ENCODE peak calls at places on chromosome 19, in four cellular contexts. E, G, D and J are unnamed samples.

GRCh38 chr19:2495130-2495641 is 19.3 kb downstream of the GADD45B start:
- DNase-seq in E (peak), G (peak), D (peak), J (peak)

GRCh38 chr19:55519461-55520311 is 17.2 kb downstream of the SBK2 start:
- DNase-seq in E (peak), G (no peak), D (peak), J (peak)

GRCh38 chr19:43790587-43790986 is 9.8 kb upstream of the KCNN4 start:
- DNase-seq in E (no peak), G (no peak), D (no peak), J (no peak)

GRCh38 chr19:17125728-17126677 is 50.4 kb downstream of the MYO9B start:
- DNase-seq in E (peak), G (peak), D (peak), J (no peak)

GRCh38 chr19:44925114-44925891 is 10.9 kb downstream of the APOC1 start:
- DNase-seq in E (peak), G (peak), D (peak), J (no peak)

GRCh38 chr19:39406656-39407393 is at the start of gene ZFP36:
- DNase-seq in E (peak), G (peak), D (peak), J (peak)

GRCh38 chr19:45428385-45429231 is 4.9 kb upstream of the ERCC1 start:
- DNase-seq in E (peak), G (peak), D (peak), J (no peak)

GRCh38 chr19:3061214-3062161 is 807 bp downstream of the TLE5 start:
- DNase-seq in E (peak), G (peak), D (peak), J (no peak)

GRCh38 chr19:10808937-10809655 is 26.9 kb downstream of the TMED1 start:
- DNase-seq in E (peak), G (no peak), D (peak), J (peak)

GRCh38 chr19:2244122-2244411 is 5.1 kb upstream of the AMH start:
- DNase-seq in E (no peak), G (no peak), D (no peak), J (no peak)

GRCh38 chr19:14536926-14537692 is 7.7 kb downstream of the TECR start:
- DNase-seq in E (peak), G (peak), D (no peak), J (peak)

GRCh38 chr19:54916822-54917221 is 10.9 kb downstream of the NCR1 start:
- DNase-seq in E (no peak), G (no peak), D (no peak), J (no peak)

GRCh38 chr19:5623397-5624153 is 692 bp downstream of the SAFB start:
- DNase-seq in E (peak), G (no peak), D (no peak), J (no peak)

GRCh38 chr19:13692096-13692495 is 72.2 kb upstream of the MRI1 start:
- DNase-seq in E (peak), G (no peak), D (peak), J (peak)

GRCh38 chr19:47379398-47379938 is 30.4 kb downstream of the DHX34 start:
- DNase-seq in E (no peak), G (no peak), D (no peak), J (no peak)

GRCh38 chr19:52638601-52639000 is 446 bp upstream of the ZNF83 start:
- DNase-seq in E (peak), G (no peak), D (peak), J (no peak)

GRCh38 chr19:11479470-11480080 is 1.3 kb downstream of the ELAVL3 start:
- DNase-seq in E (peak), G (no peak), D (no peak), J (no peak)

GRCh38 chr19:31675187-31675913 is 326.1 kb upstream of the TSHZ3 start:
- DNase-seq in E (peak), G (no peak), D (peak), J (no peak)

GRCh38 chr19:17021793-17022590 is 4.6 kb downstream of the CPAMD8 start:
- DNase-seq in E (peak), G (no peak), D (peak), J (peak)

GRCh38 chr19:927044-927706 is 1.3 kb downstream of the ARID3A start:
- DNase-seq in E (peak), G (peak), D (no peak), J (no peak)

GRCh38 chr19:27652281-27652680 is 1560.7 kb downstream of the UQCRFS1 start:
- DNase-seq in E (no peak), G (no peak), D (no peak), J (no peak)

GRCh38 chr19:45170146-45171106 is 7.6 kb downstream of the TRAPPC6A start:
- DNase-seq in E (no peak), G (no peak), D (no peak), J (no peak)

GRCh38 chr19:11324079-11324661 is 15.3 kb downstream of the RAB3D start:
- DNase-seq in E (peak), G (peak), D (peak), J (peak)

GRCh38 chr19:1079566-1080111 is 12.7 kb downstream of the ARHGAP45 start:
- DNase-seq in E (no peak), G (no peak), D (no peak), J (no peak)

GRCh38 chr19:45117167-45117594 is 24.2 kb downstream of the PPP1R37 start:
- DNase-seq in E (no peak), G (no peak), D (peak), J (no peak)

GRCh38 chr19:12994701-12995595 is at the start of gene NFIX:
- DNase-seq in E (peak), G (peak), D (peak), J (no peak)

GRCh38 chr19:7349231-7349591 is 474 bp downstream of the ARHGEF18 start:
- DNase-seq in E (no peak), G (no peak), D (no peak), J (no peak)
- H3K4me3 ChIP-seq in E (no peak), G (no peak), D (no peak), J (no peak)

DNA sequence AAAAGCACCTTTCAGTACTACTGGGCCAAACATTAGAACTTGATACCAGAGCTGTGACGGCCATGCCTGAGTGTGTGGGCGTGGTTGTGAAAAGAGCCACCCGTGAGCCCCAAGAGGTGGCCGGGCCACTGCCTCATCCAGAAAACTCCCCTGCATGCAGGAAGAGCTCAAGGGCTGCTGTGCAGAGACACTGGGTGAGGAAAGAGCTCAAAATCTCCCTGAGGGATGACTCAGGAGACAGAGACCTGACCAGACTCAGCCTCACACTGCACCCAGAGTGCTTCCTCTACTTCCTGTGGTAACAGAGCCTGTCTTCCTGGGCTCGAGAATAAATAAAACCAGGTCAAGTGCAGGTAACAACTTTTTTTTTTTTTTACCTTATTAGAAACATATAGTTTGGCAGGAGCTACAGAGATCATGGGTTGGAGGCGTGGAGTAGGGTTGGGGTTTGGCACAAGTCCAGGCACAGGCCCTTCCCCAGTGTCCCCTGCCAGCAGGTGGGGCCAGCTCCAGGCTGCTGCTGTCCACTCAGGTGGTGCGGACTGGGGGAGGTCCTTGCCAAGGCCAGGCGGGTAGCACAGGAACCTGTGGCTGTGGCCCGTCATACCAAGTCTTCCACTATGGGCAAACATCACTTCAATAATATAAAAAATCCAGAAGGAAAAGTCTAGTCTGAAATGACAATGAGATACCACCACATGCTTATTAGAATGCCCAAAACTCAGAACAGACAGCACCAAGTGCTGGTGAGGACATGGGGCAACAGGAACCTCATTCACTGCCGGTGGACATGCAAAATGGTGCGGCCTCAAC is 25.5 kb downstream of the ELL start:
- DNase-seq in E (peak), G (no peak), D (peak), J (peak)
- TF ChIP-seq CTCF in E (no peak), G (no peak), D (no peak), J (peak)

GRCh38 chr19:6720369-6721112 is at the start of gene C3:
- DNase-seq in E (peak), G (peak), D (peak), J (peak)
- H3K4me3 ChIP-seq in E (no peak), G (no peak), D (no peak), J (no peak)

GRCh38 chr19:4606181-4606580 is 33.1 kb upstream of the TNFAIP8L1 start:
- DNase-seq in E (no peak), G (no peak), D (no peak), J (no peak)
- TF ChIP-seq CTCF in E (no peak), G (no peak), D (no peak), J (no peak)

DNA sequence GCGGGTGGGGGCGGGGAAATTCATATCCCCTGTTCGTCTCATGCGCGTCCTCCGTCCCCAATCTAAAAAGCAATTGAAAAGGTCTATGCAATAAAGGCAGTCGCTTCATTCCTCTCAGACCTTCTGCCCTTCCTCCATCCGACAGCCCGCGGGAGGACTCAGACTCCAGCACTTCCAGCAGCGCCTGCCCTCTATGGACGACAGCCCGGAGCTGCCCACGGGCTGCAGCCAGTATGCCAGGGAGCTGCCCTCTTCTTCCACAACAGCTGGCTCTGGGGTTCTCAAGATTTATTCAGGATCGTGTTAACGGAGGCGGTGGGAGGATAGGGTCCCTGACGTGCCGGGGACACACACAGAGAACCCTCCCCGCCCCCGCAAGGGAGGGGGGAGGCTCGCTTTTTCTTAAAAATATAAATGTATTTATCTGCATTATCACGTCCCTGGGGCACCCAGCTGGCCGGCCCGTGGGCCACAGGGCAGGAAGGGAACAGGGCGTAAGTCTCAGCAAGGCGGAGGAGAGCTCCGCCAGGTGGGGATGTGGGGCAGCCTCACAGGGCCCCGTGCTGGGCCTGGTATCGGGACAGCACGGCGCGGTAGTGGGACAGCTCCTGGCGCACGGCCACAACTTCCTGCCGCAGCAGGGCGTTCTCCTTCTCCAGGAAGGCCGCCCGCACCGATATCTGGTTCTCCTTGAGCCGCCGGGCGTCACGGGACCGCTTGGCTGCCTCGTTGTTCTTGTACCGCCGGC is 6.7 kb downstream of the DBP start:
- DNase-seq in E (peak), G (peak), D (no peak), J (no peak)
- H3K4me3 ChIP-seq in E (no peak), G (no peak), D (no peak), J (no peak)

GRCh38 chr19:41690801-41691065 is 2.7 kb upstream of the CEACAM7 start:
- DNase-seq in E (no peak), G (no peak), D (no peak), J (no peak)

GRCh38 chr19:41688687-41689086 is 617 bp upstream of the CEACAM7 start:
- DNase-seq in E (no peak), G (no peak), D (no peak), J (no peak)

GRCh38 chr19:41694196-41694595 is 6.1 kb upstream of the CEACAM7 start:
- DNase-seq in E (no peak), G (no peak), D (no peak), J (no peak)

GRCh38 chr19:41689993-41690800 is 2.1 kb upstream of the CEACAM7 start:
- DNase-seq in E (no peak), G (no peak), D (no peak), J (no peak)

GRCh38 chr19:41691268-41691970 is 3.3 kb upstream of the CEACAM7 start:
- DNase-seq in E (peak), G (no peak), D (no peak), J (peak)
- TF ChIP-seq CTCF in E (peak), G (no peak), D (peak), J (peak)

GRCh38 chr19:29273000-29273691 is 60.2 kb upstream of the UQCRFS1 start:
- DNase-seq in E (no peak), G (no peak), D (no peak), J (no peak)

GRCh38 chr19:29269641-29270040 is 56.7 kb upstream of the UQCRFS1 start:
- DNase-seq in E (no peak), G (no peak), D (no peak), J (no peak)

GRCh38 chr19:29268721-29269483 is 56.0 kb upstream of the UQCRFS1 start:
- DNase-seq in E (no peak), G (no peak), D (no peak), J (no peak)

GRCh38 chr19:29271341-29271740 is 58.4 kb upstream of the UQCRFS1 start:
- DNase-seq in E (no peak), G (no peak), D (no peak), J (no peak)

DNA sequence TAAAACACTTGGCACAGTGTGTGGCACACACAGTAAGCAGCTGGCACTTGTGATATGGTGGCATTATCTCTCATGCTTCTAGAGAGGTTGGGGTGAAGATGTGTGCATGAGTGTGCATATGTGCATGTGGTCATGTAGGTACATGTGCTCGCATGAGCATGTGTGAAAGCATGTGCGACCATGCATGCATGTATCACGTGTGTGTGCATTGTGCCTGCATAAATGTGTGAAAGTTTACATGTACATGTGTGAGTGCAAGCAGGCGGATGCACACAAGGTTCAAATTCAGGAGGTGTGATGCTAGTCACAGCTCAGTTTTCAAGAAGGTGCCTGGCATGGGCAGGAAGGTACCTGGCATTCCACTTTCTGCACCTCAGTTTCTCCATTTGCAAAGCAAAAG is 59.0 kb upstream of the UQCRFS1 start:
- DNase-seq in E (no peak), G (no peak), D (no peak), J (no peak)
- H3K4me3 ChIP-seq in E (no peak), G (no peak), D (no peak), J (no peak)